ENCODE peak calls at places on chromosomes 13 and 19, in four cellular contexts. A is A549, E is H1, C is K562. G is an unnamed sample.

GRCh38 chr19:35107541-35107939 is 8.1 kb upstream of the FXYD3 start:
- DNase-seq in E (no peak), A (peak), C (peak), G (peak)

GRCh38 chr13:99206873-99207272 is 6.2 kb downstream of the UBAC2 start:
- DNase-seq in E (no peak), A (no peak), C (no peak), G (no peak)

GRCh38 chr19:30091456-30091855 is 149.4 kb downstream of the URI1 start:
- DNase-seq in A (no peak), E (no peak), C (no peak), G (no peak)

GRCh38 chr19:34430738-34431625 is 2.8 kb downstream of the UBA2 start:
- DNase-seq in E (no peak), A (peak), C (peak), G (peak)

GRCh38 chr19:51259348-51260245 is 8.7 kb downstream of the SIGLECL1 start:
- DNase-seq in C (peak), E (peak), A (peak), G (peak)

GRCh38 chr19:38277549-38277948 is 13.2 kb downstream of the SPINT2 start:
- DNase-seq in E (no peak), A (no peak), C (no peak), G (no peak)

GRCh38 chr13:19782049-19782726 is 557 bp downstream of the PSPC1 start:
- DNase-seq in C (peak), E (peak), A (peak), G (no peak)

GRCh38 chr19:51749979-51750378 is 1.7 kb downstream of the FPR1 start:
- DNase-seq in C (no peak), E (no peak), A (no peak), G (no peak)

GRCh38 chr13:81927347-81927746 is 1586.4 kb upstream of the SPRY2 start:
- DNase-seq in E (no peak), C (no peak), A (peak), G (peak)

GRCh38 chr13:40878823-40879222 is 89.4 kb downstream of the SLC25A15 start:
- DNase-seq in A (no peak), C (no peak), E (no peak), G (no peak)

GRCh38 chr13:24564881-24565280 is 52.3 kb upstream of the PARP4 start:
- DNase-seq in E (no peak), A (no peak), C (no peak), G (no peak)

GRCh38 chr13:78102121-78102677 is 183.6 kb upstream of the EDNRB start:
- DNase-seq in A (peak), C (no peak), E (no peak), G (no peak)

GRCh38 chr13:80131204-80131603 is 209.7 kb downstream of the SPRY2 start:
- DNase-seq in C (no peak), A (peak), E (no peak), G (no peak)

GRCh38 chr19:43906774-43907173 is 28.3 kb downstream of the ZNF45 start:
- DNase-seq in C (no peak), E (no peak), A (no peak), G (no peak)

GRCh38 chr19:54662730-54663129 is at the start of gene LILRB4:
- DNase-seq in C (no peak), A (no peak), E (no peak), G (no peak)

GRCh38 chr19:35843676-35844481 is 8.4 kb downstream of the NPHS1 start:
- DNase-seq in E (peak), C (peak), A (peak), G (no peak)

GRCh38 chr19:51440052-51440451 is 18.2 kb downstream of the SIGLEC8 start:
- DNase-seq in C (no peak), A (no peak), E (no peak), G (no peak)

GRCh38 chr13:58134012-58134411 is 502.5 kb downstream of the PCDH17 start:
- DNase-seq in A (no peak), C (no peak), E (no peak), G (no peak)

GRCh38 chr19:19826875-19827274 is 5.3 kb upstream of the ZNF506 start:
- DNase-seq in C (no peak), E (no peak), A (no peak), G (no peak)

GRCh38 chr13:27650312-27650711 is 28.6 kb downstream of the POLR1D start:
- DNase-seq in E (no peak), A (no peak), C (no peak), G (no peak)

GRCh38 chr13:20831933-20832332 is 58.2 kb upstream of the EEF1AKMT1 start:
- DNase-seq in C (no peak), A (no peak), E (no peak), G (no peak)

GRCh38 chr19:27906081-27906480 is 1306.9 kb downstream of the UQCRFS1 start:
- DNase-seq in E (no peak), C (no peak), A (no peak), G (no peak)

GRCh38 chr13:65606622-65607021 is 1623.5 kb downstream of the PCDH9 start:
- DNase-seq in C (no peak), E (no peak), A (no peak), G (no peak)

GRCh38 chr13:43087960-43088580 is 64.7 kb downstream of the DNAJC15 start:
- DNase-seq in E (no peak), C (no peak), A (no peak), G (no peak)

GRCh38 chr19:16160943-16161560 is 12.3 kb downstream of the CIB3 start:
- DNase-seq in A (peak), E (no peak), C (peak), G (peak)

GRCh38 chr13:99867535-99868271 is 103.9 kb downstream of the ZIC5 start:
- DNase-seq in E (no peak), A (no peak), C (no peak), G (no peak)

GRCh38 chr13:24033527-24034302 is 126.8 kb upstream of the SPATA13 start:
- DNase-seq in A (no peak), C (no peak), E (no peak), G (no peak)

GRCh38 chr19:47274071-47274890 is at the start of gene INAFM1:
- DNase-seq in A (peak), E (peak), C (peak), G (peak)

GRCh38 chr19:45469835-45470146 is 2.0 kb downstream of the FOSB start:
- DNase-seq in E (no peak), A (no peak), C (peak), G (peak)

GRCh38 chr13:94711561-94712286 is 621 bp downstream of the SOX21 start:
- DNase-seq in A (peak), E (no peak), C (peak), G (no peak)

GRCh38 chr19:18940791-18941627 is at the start of gene HOMER3:
- DNase-seq in E (peak), A (peak), C (peak), G (no peak)

GRCh38 chr13:108878732-108879131 is 249.3 kb downstream of the MYO16 start:
- DNase-seq in E (no peak), C (no peak), A (no peak), G (no peak)

DNA sequence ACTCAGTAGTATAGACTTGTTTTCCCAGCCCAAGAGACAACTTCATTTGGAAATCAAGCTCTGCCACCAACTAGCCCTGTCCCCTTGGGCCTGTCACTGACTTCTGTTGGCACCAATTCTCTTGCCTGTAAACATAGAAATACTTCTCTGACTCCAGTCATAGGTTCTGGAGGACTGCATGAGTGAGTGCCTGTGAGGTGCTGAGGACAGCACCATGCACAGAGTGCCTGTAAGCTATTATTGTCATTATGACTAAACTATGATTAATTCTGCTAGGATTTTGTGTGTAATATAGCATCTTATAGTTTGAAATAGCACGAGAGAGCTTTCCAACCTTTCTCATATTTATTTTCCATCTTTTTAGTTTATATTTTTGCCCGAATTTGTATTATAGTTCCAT is 247.9 kb downstream of the MYO16 start:
- DNase-seq in C (no peak), E (no peak), A (no peak), G (no peak)
- TF ChIP-seq PHF8 in C (no peak), E (no peak), A (no peak), G (no peak)

DNA sequence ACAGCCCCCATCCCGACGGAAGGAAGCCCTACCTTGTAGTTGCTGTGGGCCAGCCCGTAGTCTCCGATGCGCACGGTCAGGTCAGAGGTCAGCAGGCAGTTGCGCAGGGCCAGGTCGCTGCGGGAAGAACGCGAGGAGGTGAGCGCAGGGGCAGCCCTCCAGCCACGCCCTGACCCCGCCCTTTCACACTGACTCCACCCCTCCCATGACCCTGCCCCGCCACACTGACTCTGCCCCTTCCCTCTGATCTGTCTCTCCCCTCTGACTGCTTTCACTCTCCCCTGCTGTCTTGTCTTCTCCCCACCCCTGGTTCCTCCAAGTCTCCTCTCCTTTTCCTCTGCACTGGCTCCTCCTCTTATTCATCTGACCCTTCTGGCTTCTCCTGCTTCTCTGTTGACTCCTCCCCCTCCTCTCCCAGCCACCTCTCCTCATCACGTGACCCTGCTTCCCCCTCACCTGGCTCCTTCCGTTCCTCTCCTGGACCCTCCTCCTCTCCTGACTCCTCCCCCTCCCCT is 10.1 kb downstream of the LMTK3 start:
- DNase-seq in E (peak), A (no peak), C (peak), G (peak)
- TF ChIP-seq PHF8 in E (no peak), A (no peak), C (peak), G (no peak)

DNA sequence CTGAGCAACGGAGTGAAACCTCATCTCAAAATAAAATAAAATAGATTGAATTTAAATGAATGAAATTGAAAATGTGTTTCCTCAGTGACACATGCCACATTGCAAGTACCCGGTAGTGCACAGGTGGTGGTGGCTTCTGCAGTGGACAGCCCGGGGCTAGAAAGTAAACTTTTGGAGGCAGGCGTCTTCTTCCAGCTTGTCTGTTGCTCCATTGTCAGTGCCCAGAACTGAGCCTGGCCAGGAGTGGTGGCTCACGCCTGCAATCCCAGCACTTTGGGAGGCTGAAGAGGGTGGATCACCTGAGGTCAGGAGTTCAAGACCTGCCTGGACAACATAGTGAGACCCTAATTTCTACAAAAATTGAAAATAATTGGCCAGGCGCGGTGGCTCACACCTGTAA is 5.7 kb downstream of the MYH14 start:
- DNase-seq in A (no peak), E (no peak), C (no peak), G (no peak)
- TF ChIP-seq PHF8 in A (no peak), E (no peak), C (no peak), G (no peak)

DNA sequence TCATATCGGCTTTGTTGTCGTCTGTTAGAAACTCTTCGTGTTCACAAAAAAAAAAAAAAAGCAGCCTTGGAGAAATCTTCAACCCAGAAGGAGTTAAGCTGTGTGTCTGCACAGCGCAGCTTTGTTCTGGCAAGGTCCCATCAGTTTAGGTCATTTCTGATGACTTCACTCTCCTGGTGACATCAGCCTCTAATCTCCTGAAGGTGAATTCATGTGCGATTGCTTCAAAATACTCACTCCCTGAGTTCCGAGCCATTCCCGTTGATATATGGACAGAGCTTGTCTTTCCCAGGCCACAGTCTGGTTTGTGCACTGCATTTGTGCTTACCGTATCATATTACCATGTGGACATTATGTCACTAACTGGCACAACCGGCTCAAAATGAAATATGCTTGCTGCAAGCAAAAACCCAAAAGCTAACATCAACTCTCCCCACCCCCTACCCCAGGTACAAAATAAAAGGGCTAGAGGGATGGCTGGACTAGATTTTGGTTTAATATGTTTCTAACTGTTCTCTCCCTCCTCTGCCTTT is 342.4 kb downstream of the KCNRG start:
- DNase-seq in A (no peak), C (no peak), E (no peak), G (no peak)
- TF ChIP-seq PHF8 in A (no peak), C (no peak), E (no peak), G (no peak)

DNA sequence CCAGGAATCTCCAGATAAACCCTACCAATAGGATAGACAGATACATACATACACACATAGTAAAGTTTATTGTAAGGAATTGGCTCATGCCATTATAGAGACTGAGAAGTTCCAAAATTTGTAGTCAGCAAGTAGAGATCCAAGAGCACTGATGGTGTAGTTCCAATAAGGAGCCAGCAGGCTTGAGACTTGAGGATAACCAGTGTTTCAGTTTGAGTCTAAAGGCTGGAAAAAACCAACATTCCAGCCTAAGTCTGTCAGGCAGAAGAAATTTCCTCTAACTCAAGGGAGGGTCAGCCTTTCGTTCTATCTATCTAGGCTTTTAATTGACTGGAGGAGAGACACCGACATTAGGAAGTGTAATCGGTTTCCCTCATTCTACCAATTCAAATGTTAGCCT is 110.2 kb upstream of the TSHZ3 start:
- DNase-seq in E (no peak), C (no peak), A (no peak), G (no peak)
- TF ChIP-seq PHF8 in E (no peak), C (no peak), A (no peak), G (no peak)

DNA sequence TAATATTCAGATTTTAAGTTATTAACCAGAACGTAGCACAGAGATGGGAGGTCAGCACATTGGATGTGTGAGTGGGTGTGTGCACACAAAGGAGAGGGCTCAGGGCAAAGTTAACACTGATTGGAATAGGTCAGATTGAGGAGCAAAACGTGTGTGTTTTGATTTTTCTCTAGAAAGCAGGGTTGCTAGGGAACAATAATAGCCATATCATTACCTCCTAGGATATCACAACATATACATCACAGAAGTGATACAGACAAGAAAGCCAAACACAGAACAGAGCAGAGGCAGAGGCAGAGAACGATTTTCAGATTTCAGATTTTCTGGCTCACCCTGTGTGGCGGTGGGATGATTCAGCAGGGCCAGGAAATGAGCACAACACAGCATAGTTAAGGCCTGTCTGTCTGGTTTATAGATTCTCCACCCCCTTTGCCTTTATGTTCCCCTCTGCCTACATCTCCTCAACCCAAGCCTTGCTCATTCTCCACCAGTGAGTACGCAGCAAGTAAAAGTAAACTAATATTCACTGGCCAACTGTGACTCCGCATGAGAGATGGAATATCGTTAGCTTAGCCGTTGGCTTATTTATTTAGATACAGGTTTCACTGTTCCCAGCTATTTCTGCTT is 182.6 kb upstream of the TSC22D1 start:
- DNase-seq in E (no peak), A (peak), C (no peak), G (peak)
- TF ChIP-seq PHF8 in E (no peak), A (no peak), C (no peak), G (no peak)

GRCh38 chr19:48959341-48960239 is 4.9 kb downstream of the BAX start:
- DNase-seq in A (peak), E (no peak), C (no peak), G (no peak)
- TF ChIP-seq PHF8 in A (no peak), E (no peak), C (no peak), G (no peak)

G was measured in HepG2.